ENCODE peak calls at places on chromosomes 6 and 20, in ten cellular contexts. A, N, J, T, Q, F, C, P, L and I are unnamed samples.

GRCh38 chr6:166478782-166479592 is 96.2 kb upstream of the MPC1 start:
- DNase-seq in A (no peak), N (no peak), J (no peak), T (no peak), Q (no peak), F (no peak), C (no peak), P (no peak), L (no peak), I (no peak)

GRCh38 chr20:58721951-58722371 is 29.4 kb downstream of the NPEPL1 start:
- DNase-seq in A (no peak), N (no peak), J (no peak), T (no peak), Q (no peak), F (no peak), C (no peak), P (no peak), L (no peak), I (no peak)

GRCh38 chr6:136950436-136950835 is 28.3 kb downstream of the SLC35D3 start:
- DNase-seq in A (no peak), N (no peak), J (no peak), T (no peak), Q (no peak), F (no peak), C (no peak), P (no peak), L (no peak), I (no peak)

GRCh38 chr20:33399924-33400323 is 1.4 kb downstream of the CDK5RAP1 start:
- DNase-seq in A (no peak), N (no peak), J (no peak), T (no peak), Q (no peak), F (peak; percentile 29), C (no peak), P (no peak), L (no peak), I (no peak)

GRCh38 chr20:45968801-45969711 is 2.9 kb downstream of the ZNF335 start:
- DNase-seq in A (no peak), N (no peak), J (no peak), T (no peak), Q (no peak), F (no peak), C (no peak), P (no peak), L (no peak), I (no peak)

GRCh38 chr6:38507173-38507572 is 132.6 kb downstream of the BTBD9 start:
- DNase-seq in A (no peak), N (no peak), J (no peak), T (no peak), Q (no peak), F (no peak), C (no peak), P (no peak), L (no peak), I (no peak)

GRCh38 chr6:29028821-29029220 is 16.2 kb downstream of the OR2W1 start:
- DNase-seq in A (no peak), N (no peak), J (no peak), T (no peak), Q (no peak), F (no peak), C (no peak), P (no peak), L (no peak), I (no peak)

GRCh38 chr6:107495196-107495643 is 5.3 kb downstream of the SOBP start:
- DNase-seq in A (no peak), N (no peak), J (no peak), T (peak; percentile 32), Q (no peak), F (peak; percentile 67), C (no peak), P (no peak), L (no peak), I (no peak)

GRCh38 chr20:51528263-51529026 is 14.1 kb downstream of the NFATC2 start:
- DNase-seq in A (no peak), N (peak; percentile 50), J (no peak), T (no peak), Q (no peak), F (no peak), C (no peak), P (no peak), L (no peak), I (no peak)

GRCh38 chr6:16420715-16421461 is 182.5 kb downstream of the GMPR start:
- DNase-seq in A (no peak), N (no peak), J (no peak), T (peak; percentile 13), Q (no peak), F (peak; percentile 60), C (peak; percentile 10), P (no peak), L (no peak), I (no peak)

GRCh38 chr6:3325210-3325609 is 66.5 kb downstream of the PSMG4 start:
- DNase-seq in A (peak; percentile 43), N (no peak), J (no peak), T (peak; percentile 22), Q (no peak), F (peak; percentile 72), C (no peak), P (no peak), L (no peak), I (no peak)

GRCh38 chr20:10469599-10469998 is 34.5 kb downstream of the SLX4IP start:
- DNase-seq in A (peak; percentile 79), N (no peak), J (no peak), T (peak; percentile 73), Q (peak; percentile 52), F (peak; percentile 94), C (peak; percentile 88), P (peak; percentile 64), L (no peak), I (peak; percentile 52)

GRCh38 chr20:61808497-61808896 is 257.2 kb downstream of the TAF4 start:
- DNase-seq in A (no peak), N (no peak), J (no peak), T (no peak), Q (no peak), F (no peak), C (no peak), P (no peak), L (no peak), I (no peak)